ENCODE peak calls at places on chromosomes 1 and 21, in ten cellular contexts. Q is right lobe of liver; R is CD8-positive, alpha-beta T cell; O is choroid plexus epithelial cell; X is IMR-90; V is AG09319; M is astrocyte of the spinal cord; W is heart left ventricle; C is fibroblast of mammary gland; P is lung. E is an unnamed sample.
A peak's percentile ranks its signal among the peaks of the same experiment; 100 is the strongest.

GRCh38 chr1:74586253-74586897 is 74.0 kb upstream of the LRRC53 start:
- DNase-seq in W (no peak), V (no peak), O (no peak), P (no peak), R (no peak), Q (no peak), X (no peak), C (no peak), M (peak; percentile 1), E (no peak)

GRCh38 chr1:114009393-114009792 is 30.1 kb downstream of the OLFML3 start:
- DNase-seq in R (no peak), W (no peak), X (peak; percentile 52), O (peak; percentile 87), P (no peak), Q (no peak), M (no peak), V (no peak), C (peak; percentile 84), E (no peak)

GRCh38 chr1:45802343-45803298 is 791 bp upstream of the MAST2 start:
- DNase-seq in R (no peak), C (peak; percentile 99), X (peak; percentile 99), M (peak; percentile 97), P (peak; percentile 74), Q (peak; percentile 80), V (peak; percentile 89), O (peak; percentile 99), W (peak; percentile 79), E (no peak)

GRCh38 chr1:230877139-230877923 is 9.0 kb upstream of the C1orf198 start:
- DNase-seq in P (no peak), Q (no peak), W (no peak), C (peak; percentile 89), O (peak; percentile 71), R (no peak), X (peak; percentile 84), V (peak; percentile 56), M (peak; percentile 78), E (no peak)

GRCh38 chr1:23558140-23558871 is 995 bp downstream of the ID3 start:
- DNase-seq in M (peak; percentile 55), P (peak; percentile 71), X (peak; percentile 48), C (no peak), Q (peak; percentile 73), V (no peak), W (peak; percentile 75), R (peak; percentile 28), O (peak; percentile 47), E (no peak)

GRCh38 chr21:40465382-40465781 is 381.6 kb downstream of the DSCAM start:
- DNase-seq in O (no peak), V (no peak), C (no peak), P (no peak), M (no peak), R (no peak), Q (no peak), X (no peak), W (no peak), E (no peak)

GRCh38 chr1:155329980-155330598 is 9.4 kb downstream of the RUSC1 start:
- DNase-seq in P (peak; percentile 58), X (no peak), O (no peak), Q (no peak), M (no peak), V (no peak), W (no peak), C (no peak), R (no peak), E (no peak)

GRCh38 chr1:205447457-205448415 is 8.1 kb downstream of the BLACAT1 start:
- DNase-seq in V (no peak), C (no peak), X (no peak), Q (no peak), M (no peak), P (no peak), W (no peak), R (no peak), O (no peak), E (no peak)

DNA sequence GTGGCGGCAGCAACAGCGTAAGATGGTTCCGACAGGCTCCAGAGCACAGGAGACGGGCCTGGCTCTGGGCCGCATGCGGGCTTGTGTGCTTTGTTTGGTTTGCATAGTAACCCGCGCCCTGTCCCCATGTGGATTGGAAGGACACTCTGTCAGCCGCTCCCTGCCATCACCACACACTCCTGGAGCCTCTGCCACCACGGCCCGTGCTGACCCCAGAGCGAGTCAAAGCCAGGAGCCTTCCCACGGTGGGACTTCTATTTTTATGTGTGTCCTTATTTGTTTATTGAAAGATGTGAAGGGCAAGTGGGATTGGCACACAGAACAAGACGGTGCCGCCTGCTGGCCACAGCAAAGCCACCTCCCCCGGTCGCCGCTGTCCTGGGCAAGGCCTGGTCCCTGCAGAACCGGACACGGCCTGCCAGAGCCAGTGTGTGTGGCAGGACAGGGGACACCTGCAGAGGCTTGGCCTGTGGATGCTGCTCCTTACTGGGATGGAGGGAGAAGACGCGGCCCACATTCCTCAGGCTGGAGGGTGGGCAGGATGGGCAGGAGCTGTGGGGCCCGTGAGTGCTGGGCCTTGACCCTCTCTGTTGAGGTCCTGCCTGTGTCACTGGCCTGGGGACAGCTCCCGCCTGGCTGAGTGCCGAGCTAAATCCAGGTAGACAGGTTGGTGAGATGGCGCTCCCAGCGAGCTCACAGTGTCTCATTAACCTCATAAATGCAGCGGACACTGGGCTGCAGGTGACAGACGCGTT is 64.4 kb downstream of the AGPAT3 start:
- DNase-seq in W (peak; percentile 93), C (no peak), M (no peak), V (no peak), Q (peak; percentile 56), R (no peak), P (no peak), O (no peak), X (no peak), E (no peak)
- TF ChIP-seq CTCF in W (peak; percentile 42), C (no peak), M (no peak), V (no peak), Q (peak; percentile 30), R (no peak), P (no peak), O (no peak), X (no peak), E (no peak)

GRCh38 chr1:38609166-38609880 is 250.2 kb downstream of the RRAGC start:
- DNase-seq in W (no peak), V (no peak), P (no peak), X (no peak), R (no peak), M (no peak), C (no peak), Q (no peak), O (no peak), E (no peak)

GRCh38 chr1:38605091-38605490 is 254.5 kb downstream of the RRAGC start:
- DNase-seq in R (no peak), W (no peak), P (no peak), C (no peak), Q (no peak), O (no peak), V (no peak), X (no peak), M (no peak), E (no peak)

GRCh38 chr1:38607526-38607925 is 252.0 kb downstream of the RRAGC start:
- DNase-seq in W (no peak), O (no peak), X (no peak), M (no peak), R (no peak), V (no peak), P (no peak), Q (no peak), C (no peak), E (no peak)

GRCh38 chr1:38611661-38612211 is 247.8 kb downstream of the RRAGC start:
- DNase-seq in M (no peak), Q (no peak), V (no peak), P (no peak), O (no peak), C (no peak), R (no peak), W (no peak), X (no peak), E (no peak)

DNA sequence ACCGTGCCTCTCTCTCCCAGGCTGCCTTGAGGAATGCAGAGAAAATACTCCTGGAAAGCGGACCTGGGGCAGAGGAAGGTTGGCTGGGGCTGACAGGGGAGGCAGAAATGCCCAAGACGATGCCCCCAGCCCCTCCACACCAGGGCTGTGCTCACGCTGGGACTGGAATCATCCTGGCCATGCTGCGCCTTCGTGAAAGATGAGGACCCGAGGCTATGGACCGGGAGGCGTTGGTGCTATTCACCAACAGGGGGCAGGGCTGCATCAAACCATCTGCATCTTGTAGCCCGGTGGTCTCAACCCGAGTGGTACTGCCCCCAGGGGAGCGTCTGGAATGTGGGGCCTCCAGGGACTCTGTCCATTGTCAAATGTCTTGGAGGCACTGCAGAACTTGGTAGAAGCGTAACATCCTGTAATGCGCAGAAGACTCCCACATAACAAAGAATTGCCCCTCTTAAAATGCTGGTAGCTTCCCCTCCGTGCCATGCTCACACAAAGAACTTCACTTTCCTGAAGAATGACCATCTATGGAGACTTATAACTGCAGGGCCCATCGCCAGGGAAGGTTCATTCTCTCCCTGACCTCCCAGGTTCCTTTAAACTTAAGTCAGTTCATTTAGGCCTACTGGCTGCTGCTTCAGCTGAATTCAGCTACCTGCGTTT is 251.2 kb downstream of the RRAGC start:
- DNase-seq in R (no peak), C (no peak), M (no peak), Q (no peak), O (peak; percentile 19), X (peak; percentile 4), P (no peak), V (no peak), W (peak; percentile 36), E (no peak)
- TF ChIP-seq CTCF in R (peak; percentile 29), C (peak; percentile 31), M (peak; percentile 47), Q (no peak), O (peak; percentile 62), X (peak; percentile 39), P (no peak), V (peak; percentile 13), W (peak; percentile 33), E (peak; percentile 39)

GRCh38 chr1:29624747-29625420 is 388.6 kb downstream of the PTPRU start:
- DNase-seq in M (no peak), P (no peak), R (no peak), X (no peak), C (no peak), Q (no peak), W (no peak), V (no peak), O (no peak), E (no peak)

GRCh38 chr1:29626066-29626465 is 389.7 kb downstream of the PTPRU start:
- DNase-seq in V (no peak), C (no peak), R (no peak), O (no peak), Q (no peak), M (no peak), P (no peak), X (no peak), W (no peak), E (no peak)

GRCh38 chr1:29624320-29624719 is 388.0 kb downstream of the PTPRU start:
- DNase-seq in P (no peak), M (no peak), W (no peak), V (no peak), O (no peak), R (no peak), C (no peak), X (no peak), Q (no peak), E (no peak)

GRCh38 chr1:29621826-29622435 is 385.6 kb downstream of the PTPRU start:
- DNase-seq in M (no peak), P (no peak), V (no peak), W (no peak), X (no peak), C (no peak), R (no peak), O (no peak), Q (no peak), E (no peak)

GRCh38 chr1:29623501-29623900 is 387.2 kb downstream of the PTPRU start:
- DNase-seq in X (no peak), O (no peak), M (no peak), W (no peak), C (no peak), R (no peak), P (no peak), Q (no peak), V (no peak), E (no peak)
- TF ChIP-seq CTCF in X (no peak), O (no peak), M (no peak), W (no peak), C (no peak), R (no peak), P (no peak), Q (no peak), V (no peak), E (no peak)

DNA sequence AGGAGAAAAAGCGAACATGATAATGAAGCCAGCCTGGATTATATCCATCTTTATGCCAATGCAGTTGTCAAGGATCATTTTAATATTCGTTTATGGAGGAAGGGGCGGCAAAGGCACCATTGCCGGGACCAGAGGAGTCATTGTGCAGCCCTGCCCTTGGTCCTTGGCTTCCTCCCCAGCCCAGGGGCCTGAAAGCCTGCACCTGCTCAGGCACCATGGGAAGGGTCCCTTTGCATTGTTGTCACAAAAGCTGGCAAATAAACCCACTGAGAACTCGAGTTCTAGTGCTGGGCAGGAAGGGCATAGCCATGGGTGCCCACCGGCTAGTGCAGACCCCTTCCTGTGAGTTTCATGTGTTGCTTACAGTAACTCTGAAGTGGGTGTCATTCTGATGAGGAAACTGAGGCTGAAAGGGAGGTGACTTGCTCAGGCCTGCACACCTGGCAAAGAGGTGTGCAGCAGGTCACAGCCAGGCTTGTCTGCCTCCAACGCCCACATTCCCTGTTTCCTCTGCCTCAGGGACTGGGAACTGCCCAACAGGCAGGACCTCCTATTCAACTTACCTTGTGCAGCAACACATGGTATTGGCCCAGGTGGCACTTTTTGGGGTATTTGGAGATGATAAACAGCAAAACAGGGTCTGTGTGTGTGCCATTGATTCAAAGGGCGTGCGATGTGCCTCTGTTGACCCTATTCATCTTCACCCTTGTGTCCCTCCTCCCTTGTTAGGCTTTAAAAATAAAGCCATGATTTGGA is 84.6 kb downstream of the MAN1C1 start:
- DNase-seq in W (no peak), P (no peak), O (no peak), V (no peak), M (no peak), R (no peak), X (no peak), Q (no peak), C (no peak), E (no peak)
- TF ChIP-seq CTCF in W (no peak), P (no peak), O (no peak), V (no peak), M (no peak), R (no peak), X (no peak), Q (no peak), C (no peak), E (no peak)